ENCODE peak calls at places on chromosome 11, in four cellular contexts. One of them, this sample, is unnamed.

GRCh38 chr11:133545199-133545709 is 13.0 kb upstream of the OPCML start:
- DNase-seq in NCI-H1930: no peak
- DNase-seq in NCI-H510A: no peak
- DNase-seq in H9: peak
- DNase-seq in this sample: peak

GRCh38 chr11:130732476-130732875 is 183.8 kb downstream of the SNX19 start:
- DNase-seq in NCI-H510A: no peak
- DNase-seq in NCI-H1930: no peak
- DNase-seq in H9: no peak
- DNase-seq in this sample: no peak

GRCh38 chr11:88535916-88536547 is 198.5 kb upstream of the CTSC start:
- DNase-seq in NCI-H1930: no peak
- DNase-seq in H9: no peak
- DNase-seq in NCI-H510A: no peak
- DNase-seq in this sample: no peak

GRCh38 chr11:21465203-21465602 is 727.7 kb upstream of the ANO5 start:
- DNase-seq in H9: no peak
- DNase-seq in NCI-H510A: no peak
- DNase-seq in NCI-H1930: no peak
- DNase-seq in this sample: no peak

GRCh38 chr11:14908214-14908880 is 16.3 kb upstream of the CYP2R1 start:
- DNase-seq in H9: peak
- DNase-seq in NCI-H1930: peak
- DNase-seq in NCI-H510A: no peak
- DNase-seq in this sample: peak

GRCh38 chr11:48028909-48029685 is 48.7 kb downstream of the PTPRJ start:
- DNase-seq in NCI-H510A: no peak
- DNase-seq in NCI-H1930: no peak
- DNase-seq in H9: no peak
- DNase-seq in this sample: no peak

GRCh38 chr11:71255323-71255722 is 2.9 kb upstream of the SHANK2 start:
- DNase-seq in NCI-H1930: no peak
- DNase-seq in H9: no peak
- DNase-seq in NCI-H510A: peak
- DNase-seq in this sample: no peak

GRCh38 chr11:69360606-69361005 is 66.7 kb downstream of the MYEOV start:
- DNase-seq in NCI-H1930: no peak
- DNase-seq in NCI-H510A: no peak
- DNase-seq in H9: peak
- DNase-seq in this sample: no peak

GRCh38 chr11:2515401-2516275 is 70.8 kb downstream of the KCNQ1 start:
- DNase-seq in NCI-H1930: no peak
- DNase-seq in NCI-H510A: no peak
- DNase-seq in H9: no peak
- DNase-seq in this sample: peak

GRCh38 chr11:65710424-65710823 is 1.6 kb upstream of the KAT5 start:
- DNase-seq in NCI-H1930: no peak
- DNase-seq in H9: no peak
- DNase-seq in NCI-H510A: no peak
- DNase-seq in this sample: no peak

GRCh38 chr11:20056109-20057054 is 103.9 kb downstream of the DBX1 start:
- DNase-seq in NCI-H1930: no peak
- DNase-seq in H9: no peak
- DNase-seq in NCI-H510A: no peak
- DNase-seq in this sample: no peak

GRCh38 chr11:130051077-130051476 is 18.6 kb upstream of the APLP2 start:
- DNase-seq in H9: no peak
- DNase-seq in NCI-H1930: no peak
- DNase-seq in NCI-H510A: no peak
- DNase-seq in this sample: no peak

GRCh38 chr11:119062779-119063178 is 4.8 kb upstream of the VPS11 start:
- DNase-seq in NCI-H1930: no peak
- DNase-seq in H9: no peak
- DNase-seq in NCI-H510A: no peak
- DNase-seq in this sample: no peak

GRCh38 chr11:41237386-41237785 is 222.1 kb downstream of the LRRC4C start:
- DNase-seq in NCI-H510A: no peak
- DNase-seq in H9: no peak
- DNase-seq in NCI-H1930: no peak
- DNase-seq in this sample: peak

GRCh38 chr11:61969838-61970452 is 2.5 kb upstream of the FTH1 start:
- DNase-seq in NCI-H510A: no peak
- DNase-seq in H9: no peak
- DNase-seq in NCI-H1930: no peak
- DNase-seq in this sample: no peak

GRCh38 chr11:14300661-14301304 is 58.2 kb downstream of the RRAS2 start:
- DNase-seq in NCI-H510A: no peak
- DNase-seq in NCI-H1930: no peak
- DNase-seq in H9: peak
- DNase-seq in this sample: peak

GRCh38 chr11:133175111-133175510 is 357.2 kb downstream of the OPCML start:
- DNase-seq in NCI-H1930: no peak
- DNase-seq in NCI-H510A: no peak
- DNase-seq in H9: no peak
- DNase-seq in this sample: no peak

GRCh38 chr11:108965602-108966001 is 300.7 kb downstream of the DDX10 start:
- DNase-seq in H9: no peak
- DNase-seq in NCI-H510A: no peak
- DNase-seq in NCI-H1930: no peak
- DNase-seq in this sample: no peak

GRCh38 chr11:10379871-10380568 is 75.0 kb upstream of the AMPD3 start:
- DNase-seq in H9: no peak
- DNase-seq in NCI-H510A: no peak
- DNase-seq in NCI-H1930: no peak
- DNase-seq in this sample: no peak

GRCh38 chr11:19947521-19948114 is 212.7 kb downstream of the DBX1 start:
- DNase-seq in NCI-H1930: no peak
- DNase-seq in H9: no peak
- DNase-seq in NCI-H510A: no peak
- DNase-seq in this sample: no peak

GRCh38 chr11:65493367-65494176 is 5.3 kb upstream of the MALAT1 start:
- DNase-seq in H9: peak
- DNase-seq in NCI-H1930: no peak
- DNase-seq in NCI-H510A: peak
- DNase-seq in this sample: no peak

GRCh38 chr11:91978747-91979146 is 245.9 kb upstream of the FAT3 start:
- DNase-seq in NCI-H510A: no peak
- DNase-seq in NCI-H1930: no peak
- DNase-seq in H9: no peak
- DNase-seq in this sample: no peak

GRCh38 chr11:70833554-70833953 is 418.8 kb downstream of the SHANK2 start:
- DNase-seq in H9: no peak
- DNase-seq in NCI-H1930: no peak
- DNase-seq in NCI-H510A: no peak
- DNase-seq in this sample: no peak

GRCh38 chr11:118895093-118896039 is 11.7 kb downstream of the CXCR5 start:
- DNase-seq in H9: no peak
- DNase-seq in NCI-H1930: no peak
- DNase-seq in NCI-H510A: peak
- DNase-seq in this sample: peak

GRCh38 chr11:69705901-69706787 is 2.3 kb upstream of the FGF19 start:
- DNase-seq in H9: no peak
- DNase-seq in NCI-H510A: no peak
- DNase-seq in NCI-H1930: no peak
- DNase-seq in this sample: peak

GRCh38 chr11:117002639-117003305 is 95.5 kb downstream of the SIK3 start:
- DNase-seq in H9: no peak
- DNase-seq in NCI-H510A: no peak
- DNase-seq in NCI-H1930: no peak
- DNase-seq in this sample: no peak

GRCh38 chr11:102545701-102546100 is 15.2 kb upstream of the MMP7 start:
- DNase-seq in H9: no peak
- DNase-seq in NCI-H1930: no peak
- DNase-seq in NCI-H510A: no peak
- DNase-seq in this sample: no peak

GRCh38 chr11:115623021-115623451 is 118.8 kb upstream of the CADM1 start:
- DNase-seq in NCI-H1930: no peak
- DNase-seq in H9: no peak
- DNase-seq in NCI-H510A: no peak
- DNase-seq in this sample: no peak

GRCh38 chr11:70583781-70584218 is 185.5 kb downstream of the CTTN start:
- DNase-seq in NCI-H1930: no peak
- DNase-seq in H9: no peak
- DNase-seq in NCI-H510A: no peak
- DNase-seq in this sample: no peak

GRCh38 chr11:64710418-64711137 is 12.4 kb downstream of the NRXN2 start:
- DNase-seq in NCI-H1930: no peak
- DNase-seq in H9: no peak
- DNase-seq in NCI-H510A: no peak
- DNase-seq in this sample: no peak

GRCh38 chr11:120662071-120662611 is 150.6 kb downstream of the GRIK4 start:
- DNase-seq in NCI-H1930: no peak
- DNase-seq in H9: no peak
- DNase-seq in NCI-H510A: no peak
- DNase-seq in this sample: peak

GRCh38 chr11:61281581-61282250 is 13.4 kb downstream of the VWCE start:
- DNase-seq in NCI-H510A: no peak
- DNase-seq in H9: peak
- DNase-seq in NCI-H1930: no peak
- DNase-seq in this sample: peak

GRCh38 chr11:121538054-121538453 is 85.3 kb upstream of the SORL1-AS1 start:
- DNase-seq in NCI-H510A: no peak
- DNase-seq in NCI-H1930: no peak
- DNase-seq in H9: no peak
- DNase-seq in this sample: no peak

GRCh38 chr11:109552376-109552775 is 130.4 kb downstream of the C11orf87 start:
- DNase-seq in NCI-H510A: no peak
- DNase-seq in H9: no peak
- DNase-seq in NCI-H1930: no peak
- DNase-seq in this sample: no peak